ENCODE peak calls at places on chromosomes 7 and 10, in nine cellular contexts. One of them, this sample, is unnamed.

GRCh38 chr7:12865593-12865992 is 178.2 kb downstream of the ARL4A start:
- DNase-seq in endothelial cell of umbilical vein: no peak
- DNase-seq in breast epithelium: no peak
- DNase-seq in HCT116: no peak
- DNase-seq in GM12878: no peak
- DNase-seq in transverse colon: no peak
- DNase-seq in prostate gland: peak; percentile 12
- DNase-seq in suprapubic skin: no peak
- DNase-seq in stomach: no peak
- DNase-seq in this sample: no peak

GRCh38 chr7:154532771-154533170 is 470.2 kb downstream of the PAXIP1 start:
- DNase-seq in endothelial cell of umbilical vein: no peak
- DNase-seq in breast epithelium: no peak
- DNase-seq in HCT116: no peak
- DNase-seq in GM12878: no peak
- DNase-seq in transverse colon: no peak
- DNase-seq in prostate gland: no peak
- DNase-seq in suprapubic skin: no peak
- DNase-seq in stomach: no peak
- DNase-seq in this sample: no peak

GRCh38 chr7:23523486-23524075 is 8.2 kb downstream of the TRA2A start:
- DNase-seq in endothelial cell of umbilical vein: no peak
- DNase-seq in breast epithelium: no peak
- DNase-seq in HCT116: no peak
- DNase-seq in GM12878: no peak
- DNase-seq in transverse colon: no peak
- DNase-seq in prostate gland: no peak
- DNase-seq in suprapubic skin: no peak
- DNase-seq in stomach: no peak
- DNase-seq in this sample: no peak

GRCh38 chr7:119065966-119066365 is 841.5 kb downstream of the ANKRD7 start:
- DNase-seq in endothelial cell of umbilical vein: no peak
- DNase-seq in breast epithelium: no peak
- DNase-seq in HCT116: no peak
- DNase-seq in GM12878: no peak
- DNase-seq in transverse colon: no peak
- DNase-seq in prostate gland: no peak
- DNase-seq in suprapubic skin: no peak
- DNase-seq in stomach: no peak
- DNase-seq in this sample: no peak

GRCh38 chr10:95247200-95247880 is 43.5 kb downstream of the PDLIM1 start:
- DNase-seq in endothelial cell of umbilical vein: no peak
- DNase-seq in breast epithelium: no peak
- DNase-seq in HCT116: no peak
- DNase-seq in GM12878: no peak
- DNase-seq in transverse colon: no peak
- DNase-seq in prostate gland: no peak
- DNase-seq in suprapubic skin: no peak
- DNase-seq in stomach: no peak
- DNase-seq in this sample: no peak

GRCh38 chr7:92834661-92835139 is 1.7 kb downstream of the CDK6 start:
- DNase-seq in endothelial cell of umbilical vein: peak; percentile 28
- DNase-seq in breast epithelium: peak; percentile 50
- DNase-seq in HCT116: no peak
- DNase-seq in GM12878: no peak
- DNase-seq in transverse colon: peak; percentile 40
- DNase-seq in prostate gland: peak; percentile 10
- DNase-seq in suprapubic skin: peak; percentile 73
- DNase-seq in stomach: peak; percentile 41
- DNase-seq in this sample: peak; percentile 70

GRCh38 chr7:38409524-38409923 is 136.1 kb upstream of the TARP start:
- DNase-seq in endothelial cell of umbilical vein: no peak
- DNase-seq in breast epithelium: no peak
- DNase-seq in HCT116: no peak
- DNase-seq in GM12878: no peak
- DNase-seq in transverse colon: no peak
- DNase-seq in prostate gland: no peak
- DNase-seq in suprapubic skin: no peak
- DNase-seq in stomach: no peak
- DNase-seq in this sample: no peak

GRCh38 chr10:69869291-69869841 is 67.7 kb downstream of the COL13A1 start:
- DNase-seq in endothelial cell of umbilical vein: peak; percentile 46
- DNase-seq in breast epithelium: no peak
- DNase-seq in HCT116: peak; percentile 56
- DNase-seq in GM12878: no peak
- DNase-seq in transverse colon: peak; percentile 79
- DNase-seq in prostate gland: peak; percentile 23
- DNase-seq in suprapubic skin: no peak
- DNase-seq in stomach: peak; percentile 66
- DNase-seq in this sample: no peak

GRCh38 chr10:129548534-129549130 is 81.6 kb downstream of the MGMT start:
- DNase-seq in endothelial cell of umbilical vein: no peak
- DNase-seq in breast epithelium: no peak
- DNase-seq in HCT116: no peak
- DNase-seq in GM12878: no peak
- DNase-seq in transverse colon: no peak
- DNase-seq in prostate gland: no peak
- DNase-seq in suprapubic skin: no peak
- DNase-seq in stomach: no peak
- DNase-seq in this sample: no peak

GRCh38 chr7:16958724-16959123 is 76.9 kb upstream of the AGR3 start:
- DNase-seq in endothelial cell of umbilical vein: no peak
- DNase-seq in breast epithelium: no peak
- DNase-seq in HCT116: no peak
- DNase-seq in GM12878: no peak
- DNase-seq in transverse colon: no peak
- DNase-seq in prostate gland: no peak
- DNase-seq in suprapubic skin: no peak
- DNase-seq in stomach: no peak
- DNase-seq in this sample: no peak

GRCh38 chr10:82277591-82277990 is 402.6 kb downstream of the NRG3 start:
- DNase-seq in endothelial cell of umbilical vein: peak; percentile 4
- DNase-seq in breast epithelium: no peak
- DNase-seq in HCT116: no peak
- DNase-seq in GM12878: no peak
- DNase-seq in transverse colon: no peak
- DNase-seq in prostate gland: no peak
- DNase-seq in suprapubic skin: no peak
- DNase-seq in stomach: no peak
- DNase-seq in this sample: no peak

GRCh38 chr10:98195132-98195531 is 60.7 kb downstream of the R3HCC1L start:
- DNase-seq in endothelial cell of umbilical vein: no peak
- DNase-seq in breast epithelium: no peak
- DNase-seq in HCT116: no peak
- DNase-seq in GM12878: peak; percentile 3
- DNase-seq in transverse colon: no peak
- DNase-seq in prostate gland: no peak
- DNase-seq in suprapubic skin: no peak
- DNase-seq in stomach: no peak
- DNase-seq in this sample: no peak

GRCh38 chr7:80472491-80473200 is 39.2 kb downstream of the GNAT3 start:
- DNase-seq in endothelial cell of umbilical vein: no peak
- DNase-seq in breast epithelium: no peak
- DNase-seq in HCT116: no peak
- DNase-seq in GM12878: no peak
- DNase-seq in transverse colon: no peak
- DNase-seq in prostate gland: no peak
- DNase-seq in suprapubic skin: no peak
- DNase-seq in stomach: no peak
- DNase-seq in this sample: no peak

GRCh38 chr7:6164491-6164890 is 107.9 kb downstream of the CYTH3 start:
- DNase-seq in endothelial cell of umbilical vein: no peak
- DNase-seq in breast epithelium: peak; percentile 36
- DNase-seq in HCT116: no peak
- DNase-seq in GM12878: no peak
- DNase-seq in transverse colon: no peak
- DNase-seq in prostate gland: no peak
- DNase-seq in suprapubic skin: no peak
- DNase-seq in stomach: no peak
- DNase-seq in this sample: peak; percentile 68

GRCh38 chr10:92757066-92757716 is 67.4 kb downstream of the HHEX start:
- DNase-seq in endothelial cell of umbilical vein: peak; percentile 93
- DNase-seq in breast epithelium: peak; percentile 55
- DNase-seq in HCT116: peak; percentile 29
- DNase-seq in GM12878: peak; percentile 75
- DNase-seq in transverse colon: peak; percentile 79
- DNase-seq in prostate gland: peak; percentile 61
- DNase-seq in suprapubic skin: peak; percentile 76
- DNase-seq in stomach: peak; percentile 70
- DNase-seq in this sample: peak; percentile 97
- TF ChIP-seq POLR2A in endothelial cell of umbilical vein: no peak
- TF ChIP-seq POLR2A in breast epithelium: no peak
- TF ChIP-seq POLR2A in HCT116: no peak
- TF ChIP-seq POLR2A in GM12878: no peak
- TF ChIP-seq POLR2A in transverse colon: no peak
- TF ChIP-seq POLR2A in prostate gland: no peak
- TF ChIP-seq POLR2A in suprapubic skin: no peak
- TF ChIP-seq POLR2A in stomach: no peak
- TF ChIP-seq POLR2A in this sample: no peak

GRCh38 chr7:106538638-106539037 is 122.3 kb downstream of the CCDC71L start:
- DNase-seq in endothelial cell of umbilical vein: peak; percentile 98
- DNase-seq in breast epithelium: no peak
- DNase-seq in HCT116: no peak
- DNase-seq in GM12878: no peak
- DNase-seq in transverse colon: no peak
- DNase-seq in prostate gland: no peak
- DNase-seq in suprapubic skin: no peak
- DNase-seq in stomach: no peak
- DNase-seq in this sample: no peak

GRCh38 chr7:106536079-106536478 is 124.9 kb downstream of the CCDC71L start:
- DNase-seq in endothelial cell of umbilical vein: no peak
- DNase-seq in breast epithelium: no peak
- DNase-seq in HCT116: no peak
- DNase-seq in GM12878: no peak
- DNase-seq in transverse colon: no peak
- DNase-seq in prostate gland: no peak
- DNase-seq in suprapubic skin: no peak
- DNase-seq in stomach: no peak
- DNase-seq in this sample: no peak

GRCh38 chr7:106537119-106537518 is 123.8 kb downstream of the CCDC71L start:
- DNase-seq in endothelial cell of umbilical vein: peak; percentile 75
- DNase-seq in breast epithelium: no peak
- DNase-seq in HCT116: no peak
- DNase-seq in GM12878: no peak
- DNase-seq in transverse colon: no peak
- DNase-seq in prostate gland: no peak
- DNase-seq in suprapubic skin: no peak
- DNase-seq in stomach: no peak
- DNase-seq in this sample: no peak

GRCh38 chr7:106534271-106534846 is 126.6 kb downstream of the CCDC71L start:
- DNase-seq in endothelial cell of umbilical vein: no peak
- DNase-seq in breast epithelium: no peak
- DNase-seq in HCT116: no peak
- DNase-seq in GM12878: no peak
- DNase-seq in transverse colon: no peak
- DNase-seq in prostate gland: no peak
- DNase-seq in suprapubic skin: no peak
- DNase-seq in stomach: no peak
- DNase-seq in this sample: no peak

GRCh38 chr7:106535234-106536026 is 125.5 kb downstream of the CCDC71L start:
- DNase-seq in endothelial cell of umbilical vein: no peak
- DNase-seq in breast epithelium: no peak
- DNase-seq in HCT116: no peak
- DNase-seq in GM12878: no peak
- DNase-seq in transverse colon: no peak
- DNase-seq in prostate gland: no peak
- DNase-seq in suprapubic skin: no peak
- DNase-seq in stomach: no peak
- DNase-seq in this sample: no peak
- TF ChIP-seq POLR2AphosphoS5 in endothelial cell of umbilical vein: no peak
- TF ChIP-seq POLR2AphosphoS5 in breast epithelium: no peak
- TF ChIP-seq POLR2AphosphoS5 in HCT116: no peak
- TF ChIP-seq POLR2AphosphoS5 in GM12878: no peak
- TF ChIP-seq POLR2AphosphoS5 in transverse colon: peak; percentile 18
- TF ChIP-seq POLR2AphosphoS5 in prostate gland: no peak
- TF ChIP-seq POLR2AphosphoS5 in suprapubic skin: peak; percentile 67
- TF ChIP-seq POLR2AphosphoS5 in stomach: no peak
- TF ChIP-seq POLR2AphosphoS5 in this sample: peak; percentile 40

GRCh38 chr7:94656925-94657731 is 1.2 kb upstream of the SGCE start:
- DNase-seq in endothelial cell of umbilical vein: peak; percentile 55
- DNase-seq in breast epithelium: no peak
- DNase-seq in HCT116: peak; percentile 16
- DNase-seq in GM12878: no peak
- DNase-seq in transverse colon: no peak
- DNase-seq in prostate gland: no peak
- DNase-seq in suprapubic skin: no peak
- DNase-seq in stomach: no peak
- DNase-seq in this sample: no peak

GRCh38 chr7:94655884-94656657 is at the start of gene SGCE:
- DNase-seq in endothelial cell of umbilical vein: peak; percentile 65
- DNase-seq in breast epithelium: no peak
- DNase-seq in HCT116: peak; percentile 26
- DNase-seq in GM12878: peak; percentile 28
- DNase-seq in transverse colon: peak; percentile 64
- DNase-seq in prostate gland: peak; percentile 67
- DNase-seq in suprapubic skin: peak; percentile 73
- DNase-seq in stomach: peak; percentile 51
- DNase-seq in this sample: peak; percentile 92

GRCh38 chr7:94656658-94656924 is 658 bp upstream of the SGCE start:
- DNase-seq in endothelial cell of umbilical vein: no peak
- DNase-seq in breast epithelium: no peak
- DNase-seq in HCT116: no peak
- DNase-seq in GM12878: no peak
- DNase-seq in transverse colon: no peak
- DNase-seq in prostate gland: no peak
- DNase-seq in suprapubic skin: no peak
- DNase-seq in stomach: no peak
- DNase-seq in this sample: no peak

GRCh38 chr7:94654764-94655561 is 970 bp downstream of the SGCE start:
- DNase-seq in endothelial cell of umbilical vein: peak; percentile 42
- DNase-seq in breast epithelium: no peak
- DNase-seq in HCT116: no peak
- DNase-seq in GM12878: no peak
- DNase-seq in transverse colon: no peak
- DNase-seq in prostate gland: no peak
- DNase-seq in suprapubic skin: no peak
- DNase-seq in stomach: no peak
- DNase-seq in this sample: peak; percentile 72

DNA sequence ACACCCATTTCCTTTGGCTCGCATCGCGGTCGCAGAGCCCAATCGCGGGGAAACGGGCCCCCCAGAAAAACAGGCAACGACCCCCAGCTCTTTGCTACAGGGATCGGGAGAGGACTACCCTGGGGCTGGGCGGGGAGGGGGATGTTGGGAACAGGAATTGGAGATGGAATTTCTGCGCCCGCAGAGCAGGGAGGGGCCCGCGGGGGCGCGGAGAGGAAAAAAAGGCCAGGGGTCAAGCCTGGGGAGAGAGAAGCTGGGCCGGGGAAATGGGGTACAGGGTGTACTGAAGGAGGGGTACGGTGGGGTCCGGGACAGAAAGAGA is 410 bp downstream of the SGCE start:
- DNase-seq in endothelial cell of umbilical vein: no peak
- DNase-seq in breast epithelium: no peak
- DNase-seq in HCT116: no peak
- DNase-seq in GM12878: no peak
- DNase-seq in transverse colon: no peak
- DNase-seq in prostate gland: no peak
- DNase-seq in suprapubic skin: peak; percentile 69
- DNase-seq in stomach: no peak
- DNase-seq in this sample: peak; percentile 66
- H3K27ac ChIP-seq in endothelial cell of umbilical vein: peak overlapping the region; percentile 27
- H3K27ac ChIP-seq in breast epithelium: peak overlapping the region; percentile 88
- H3K27ac ChIP-seq in HCT116: peak overlapping the region; percentile 44
- H3K27ac ChIP-seq in GM12878: peak overlapping the region; percentile 57
- H3K27ac ChIP-seq in transverse colon: peak overlapping the region; percentile 76
- H3K27ac ChIP-seq in prostate gland: peak overlapping the region; percentile 68
- H3K27ac ChIP-seq in suprapubic skin: peak overlapping the region; percentile 50
- H3K27ac ChIP-seq in stomach: peak overlapping the region; percentile 85
- H3K27ac ChIP-seq in this sample: peak overlapping the region; percentile 89

GRCh38 chr7:143901710-143902587 is at the start of gene TCAF1:
- DNase-seq in endothelial cell of umbilical vein: peak; percentile 96
- DNase-seq in breast epithelium: peak; percentile 95
- DNase-seq in HCT116: peak; percentile 91
- DNase-seq in GM12878: peak; percentile 55
- DNase-seq in transverse colon: peak; percentile 97
- DNase-seq in prostate gland: peak; percentile 96
- DNase-seq in suprapubic skin: peak; percentile 95
- DNase-seq in stomach: peak; percentile 96
- DNase-seq in this sample: peak; percentile 98
- TF ChIP-seq POLR2A in endothelial cell of umbilical vein: peak; percentile 91
- TF ChIP-seq POLR2A in breast epithelium: peak; percentile 37
- TF ChIP-seq POLR2A in HCT116: peak; percentile 23
- TF ChIP-seq POLR2A in GM12878: peak; percentile 81
- TF ChIP-seq POLR2A in transverse colon: peak; percentile 84
- TF ChIP-seq POLR2A in prostate gland: peak; percentile 83
- TF ChIP-seq POLR2A in suprapubic skin: no peak
- TF ChIP-seq POLR2A in stomach: peak; percentile 17
- TF ChIP-seq POLR2A in this sample: peak; percentile 66

This sample was measured in sigmoid colon.